ENCODE peak calls at places on chromosomes 16 and 17, in four cellular contexts. O, C, I and E are unnamed samples.

GRCh38 chr16:90031931-90032663 is 12.8 kb upstream of the DBNDD1 start:
- DNase-seq in O (peak; percentile 28), C (no peak), I (no peak), E (peak; percentile 43)

GRCh38 chr17:63911657-63912100 is 621 bp upstream of the CSHL1 start:
- DNase-seq in O (no peak), C (no peak), I (peak; percentile 63), E (peak; percentile 20)

GRCh38 chr17:32490101-32490482 is 3.3 kb downstream of the CDK5R1 start:
- DNase-seq in O (no peak), C (no peak), I (no peak), E (no peak)

GRCh38 chr17:57574040-57574513 is 171.0 kb downstream of the CCDC182 start:
- DNase-seq in O (peak; percentile 28), C (peak; percentile 72), I (peak; percentile 24), E (peak; percentile 45)

GRCh38 chr16:58177347-58177710 is 20.6 kb downstream of the CSNK2A2 start:
- DNase-seq in O (no peak), C (no peak), I (no peak), E (no peak)

GRCh38 chr16:79098897-79099296 is 501.6 kb downstream of the MAF start:
- DNase-seq in O (no peak), C (no peak), I (no peak), E (no peak)

GRCh38 chr16:4140652-4141051 is 24.4 kb upstream of the ADCY9 start:
- DNase-seq in O (peak; percentile 20), C (no peak), I (no peak), E (peak; percentile 71)

GRCh38 chr16:57276596-57276995 is 7.9 kb downstream of the PLLP start:
- DNase-seq in O (no peak), C (no peak), I (no peak), E (no peak)

GRCh38 chr17:50346313-50347086 is 574 bp downstream of the XYLT2 start:
- DNase-seq in O (no peak), C (peak; percentile 48), I (peak; percentile 54), E (no peak)

GRCh38 chr17:142102-142661 is 4.8 kb downstream of the SCGB1C2 start:
- DNase-seq in O (no peak), C (no peak), I (no peak), E (peak; percentile 13)

GRCh38 chr17:57257213-57257873 is 1.0 kb downstream of the MSI2 start:
- DNase-seq in O (no peak), C (no peak), I (peak; percentile 36), E (no peak)

GRCh38 chr17:1039511-1040215 is 42.7 kb downstream of the TIMM22 start:
- DNase-seq in O (no peak), C (peak; percentile 90), I (peak; percentile 45), E (peak; percentile 11)

GRCh38 chr16:54633943-54634362 is 296.7 kb upstream of the IRX5 start:
- DNase-seq in O (no peak), C (no peak), I (no peak), E (peak; percentile 16)

GRCh38 chr16:58507963-58508670 is 7.2 kb upstream of the SETD6 start:
- DNase-seq in O (no peak), C (no peak), I (no peak), E (no peak)

GRCh38 chr17:75124041-75124818 is 7.3 kb downstream of the NT5C start:
- DNase-seq in O (peak; percentile 23), C (peak; percentile 80), I (peak; percentile 97), E (peak; percentile 34)

GRCh38 chr16:70341600-70341999 is 5.1 kb upstream of the DDX19A start:
- DNase-seq in O (no peak), C (no peak), I (no peak), E (no peak)

GRCh38 chr17:63442549-63443035 is 3.5 kb downstream of the CYB561 start:
- DNase-seq in O (no peak), C (no peak), I (no peak), E (no peak)

GRCh38 chr16:83046664-83047063 is 419.9 kb downstream of the CDH13 start:
- DNase-seq in O (no peak), C (no peak), I (no peak), E (peak; percentile 27)

GRCh38 chr16:50697881-50698767 is 4.7 kb downstream of the NOD2 start:
- DNase-seq in O (no peak), C (peak; percentile 54), I (peak; percentile 59), E (peak; percentile 66)

GRCh38 chr16:30521873-30522641 is 4.3 kb downstream of the ZNF768 start:
- DNase-seq in O (no peak), C (no peak), I (peak; percentile 38), E (no peak)

GRCh38 chr16:57284206-57284951 is at the start of gene PLLP:
- DNase-seq in O (peak; percentile 9), C (no peak), I (peak; percentile 68), E (peak; percentile 28)

GRCh38 chr17:82489117-82489516 is 30.4 kb upstream of the FOXK2 start:
- DNase-seq in O (peak; percentile 64), C (peak; percentile 90), I (no peak), E (no peak)

GRCh38 chr16:66923247-66923851 is 2.0 kb downstream of the RRAD start:
- DNase-seq in O (no peak), C (peak; percentile 74), I (no peak), E (peak; percentile 78)
- H3K4me3 ChIP-seq in O (no peak overlapping the region), C (peak overlapping the region; percentile 77), I (no peak overlapping the region), E (no peak overlapping the region)

GRCh38 chr17:38867179-38867994 is 2.5 kb upstream of the LASP1 start:
- DNase-seq in O (no peak), C (peak; percentile 66), I (peak; percentile 72), E (peak; percentile 76)
- TF ChIP-seq CTCF in O (peak; percentile 18), C (peak; percentile 50), I (no peak), E (peak; percentile 46)

GRCh38 chr17:48215583-48216139 is 108.1 kb downstream of the SNX11 start:
- DNase-seq in O (peak; percentile 12), C (no peak), I (peak; percentile 41), E (peak; percentile 69)

GRCh38 chr17:48209973-48210372 is 102.4 kb downstream of the SNX11 start:
- DNase-seq in O (no peak), C (no peak), I (no peak), E (no peak)

GRCh38 chr17:48213797-48214196 is 106.2 kb downstream of the SNX11 start:
- DNase-seq in O (no peak), C (no peak), I (no peak), E (no peak)

GRCh38 chr17:48211011-48211410 is 103.4 kb downstream of the SNX11 start:
- DNase-seq in O (no peak), C (no peak), I (no peak), E (no peak)

DNA sequence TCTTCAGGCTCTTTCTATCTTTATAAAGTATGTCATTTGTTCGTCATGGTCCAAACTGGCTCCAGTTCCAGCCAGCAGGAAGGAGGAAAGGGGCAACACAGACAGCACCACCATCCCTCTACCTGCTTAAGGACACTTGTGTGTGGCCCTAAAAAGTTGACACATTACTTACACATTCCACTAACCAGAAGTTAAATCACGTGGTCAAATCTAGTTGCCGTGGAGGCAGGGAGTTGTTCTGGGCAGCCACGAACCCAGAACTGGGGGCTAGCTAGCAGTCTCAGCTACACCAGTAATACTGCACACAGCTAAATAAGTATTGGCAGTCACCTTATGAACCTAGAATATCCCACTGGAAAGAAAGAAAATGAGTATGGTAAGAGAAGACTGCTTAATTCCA is 104.2 kb downstream of the SNX11 start:
- DNase-seq in O (no peak), C (no peak), I (no peak), E (no peak)
- H3K4me3 ChIP-seq in O (no peak overlapping the region), C (no peak overlapping the region), I (no peak overlapping the region), E (no peak overlapping the region)

GRCh38 chr17:39687546-39688474 is at the start of gene PGAP3:
- DNase-seq in O (peak; percentile 88), C (peak; percentile 90), I (peak; percentile 95), E (peak; percentile 90)
- TF ChIP-seq CTCF in O (no peak), C (no peak), I (no peak), E (no peak)

DNA sequence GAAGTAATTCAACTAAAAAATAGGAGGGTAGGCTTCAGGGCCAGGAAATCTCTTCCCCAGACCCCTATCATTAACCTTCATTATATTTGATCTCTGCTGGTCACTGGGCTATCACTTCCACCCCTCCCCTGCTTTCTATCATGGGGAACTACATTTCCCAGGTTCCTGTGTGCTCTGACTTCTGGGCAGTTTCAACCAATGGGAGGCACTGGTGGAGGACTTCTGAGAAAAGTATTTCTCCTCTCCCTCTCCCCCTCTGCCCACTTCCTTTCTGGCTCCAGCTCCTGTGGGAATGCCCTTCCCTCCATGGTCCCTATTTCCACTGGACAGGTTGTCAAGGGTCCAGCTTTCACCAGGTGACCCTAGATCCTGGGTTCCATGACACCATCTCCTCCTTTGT is 364.4 kb downstream of the C16orf95 start:
- DNase-seq in O (peak; percentile 35), C (no peak), I (no peak), E (peak; percentile 50)
- H3K4me3 ChIP-seq in O (no peak overlapping the region), C (no peak overlapping the region), I (no peak overlapping the region), E (no peak overlapping the region)

GRCh38 chr17:19579192-19579668 is 45.6 kb downstream of the SLC47A1 start:
- DNase-seq in O (no peak), C (no peak), I (no peak), E (no peak)

GRCh38 chr17:19583871-19584270 is 50.2 kb downstream of the SLC47A1 start:
- DNase-seq in O (no peak), C (no peak), I (no peak), E (no peak)

GRCh38 chr17:19574956-19575355 is 41.3 kb downstream of the SLC47A1 start:
- DNase-seq in O (no peak), C (no peak), I (no peak), E (no peak)

GRCh38 chr17:19579867-19580565 is 46.4 kb downstream of the SLC47A1 start:
- DNase-seq in O (peak; percentile 4), C (no peak), I (no peak), E (no peak)

DNA sequence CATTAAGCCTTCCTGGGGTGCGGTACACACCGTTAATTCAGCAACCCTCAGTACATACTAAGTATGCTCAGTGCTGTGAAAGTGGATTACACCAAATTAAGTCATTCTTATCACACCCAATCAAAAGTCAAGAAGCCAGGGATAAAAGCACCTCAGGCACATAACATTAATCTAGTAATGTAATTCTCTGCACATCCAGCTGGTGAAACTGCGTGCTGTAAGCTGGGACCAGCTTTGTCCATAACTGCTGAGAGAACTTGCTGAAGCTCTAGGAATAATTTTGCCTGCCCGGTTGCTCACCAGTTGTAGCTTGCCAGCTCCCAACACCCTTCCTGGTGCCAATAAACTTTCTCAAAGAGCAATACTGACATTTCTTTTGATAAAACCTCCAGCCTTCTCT is 44.9 kb downstream of the SLC47A1 start:
- DNase-seq in O (peak; percentile 4), C (no peak), I (no peak), E (peak; percentile 29)
- TF ChIP-seq CTCF in O (no peak), C (no peak), I (no peak), E (peak; percentile 13)

DNA sequence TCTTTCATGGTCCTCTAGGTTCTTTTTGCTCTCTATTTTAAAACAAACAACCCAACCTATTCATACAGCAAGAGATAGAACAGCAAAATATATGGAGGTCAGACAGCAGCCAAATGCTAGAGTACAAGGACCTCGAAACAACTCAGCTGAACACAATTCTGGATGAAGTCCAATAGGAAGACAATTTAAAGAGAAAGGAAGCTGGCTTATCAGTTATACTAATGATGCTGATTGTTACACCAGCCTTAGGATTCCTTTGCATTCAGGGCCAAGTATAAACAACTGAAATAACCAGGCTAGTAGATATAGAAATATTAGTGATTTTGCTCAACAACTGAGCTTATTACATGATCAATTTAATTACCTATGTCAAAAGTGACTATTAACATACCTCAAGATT is 2.5 kb downstream of the SSH2 start:
- DNase-seq in O (no peak), C (no peak), I (no peak), E (peak; percentile 47)
- H3K4me3 ChIP-seq in O (no peak overlapping the region), C (no peak overlapping the region), I (no peak overlapping the region), E (no peak overlapping the region)